ENCODE peak calls at places on chromosomes 13 and 19, in six cellular contexts. One of them, this sample, is unnamed.
A peak's percentile ranks its signal among the peaks of the same experiment; 100 is the strongest.

GRCh38 chr19:2266183-2266993 is 10.2 kb upstream of the JSRP1 start:
- DNase-seq in heart right ventricle: peak; percentile 88
- DNase-seq in activated effector memory CD4-positive, alpha-beta T cell treated with anti-CD3 and anti-CD28 coated beads, Interleukin-2, amount 50 U/mL, for 16 hours: no peak
- DNase-seq in GM23248: peak; percentile 95
- DNase-seq in HEK293T: no peak
- DNase-seq in psoas muscle: peak; percentile 89
- DNase-seq in this sample: peak; percentile 0

GRCh38 chr13:39132286-39132685 is 94.0 kb downstream of the NHLRC3 start:
- DNase-seq in heart right ventricle: no peak
- DNase-seq in activated effector memory CD4-positive, alpha-beta T cell treated with anti-CD3 and anti-CD28 coated beads, Interleukin-2, amount 50 U/mL, for 16 hours: no peak
- DNase-seq in GM23248: peak; percentile 11
- DNase-seq in HEK293T: no peak
- DNase-seq in psoas muscle: no peak
- DNase-seq in this sample: no peak

GRCh38 chr19:3670796-3671679 is 29.2 kb downstream of the PIP5K1C start:
- DNase-seq in heart right ventricle: peak; percentile 93
- DNase-seq in activated effector memory CD4-positive, alpha-beta T cell treated with anti-CD3 and anti-CD28 coated beads, Interleukin-2, amount 50 U/mL, for 16 hours: peak; percentile 74
- DNase-seq in GM23248: peak; percentile 85
- DNase-seq in HEK293T: no peak
- DNase-seq in psoas muscle: peak; percentile 85
- DNase-seq in this sample: peak; percentile 72

GRCh38 chr19:55406869-55407624 is 541 bp downstream of the UBE2S start:
- DNase-seq in heart right ventricle: no peak
- DNase-seq in activated effector memory CD4-positive, alpha-beta T cell treated with anti-CD3 and anti-CD28 coated beads, Interleukin-2, amount 50 U/mL, for 16 hours: peak; percentile 80
- DNase-seq in GM23248: peak; percentile 81
- DNase-seq in HEK293T: no peak
- DNase-seq in psoas muscle: peak; percentile 38
- DNase-seq in this sample: no peak

GRCh38 chr13:67554746-67555452 is 324.8 kb upstream of the PCDH9 start:
- DNase-seq in heart right ventricle: no peak
- DNase-seq in activated effector memory CD4-positive, alpha-beta T cell treated with anti-CD3 and anti-CD28 coated beads, Interleukin-2, amount 50 U/mL, for 16 hours: no peak
- DNase-seq in GM23248: no peak
- DNase-seq in HEK293T: no peak
- DNase-seq in psoas muscle: no peak
- DNase-seq in this sample: no peak

GRCh38 chr13:35455022-35455421 is 21.5 kb downstream of the MAB21L1 start:
- DNase-seq in heart right ventricle: no peak
- DNase-seq in activated effector memory CD4-positive, alpha-beta T cell treated with anti-CD3 and anti-CD28 coated beads, Interleukin-2, amount 50 U/mL, for 16 hours: no peak
- DNase-seq in GM23248: no peak
- DNase-seq in HEK293T: no peak
- DNase-seq in psoas muscle: no peak
- DNase-seq in this sample: no peak

GRCh38 chr13:95060120-95060519 is 241.1 kb downstream of the ABCC4 start:
- DNase-seq in heart right ventricle: no peak
- DNase-seq in activated effector memory CD4-positive, alpha-beta T cell treated with anti-CD3 and anti-CD28 coated beads, Interleukin-2, amount 50 U/mL, for 16 hours: no peak
- DNase-seq in GM23248: no peak
- DNase-seq in HEK293T: no peak
- DNase-seq in psoas muscle: no peak
- DNase-seq in this sample: no peak

GRCh38 chr13:64371045-64371444 is 2859.1 kb downstream of the PCDH9 start:
- DNase-seq in heart right ventricle: no peak
- DNase-seq in activated effector memory CD4-positive, alpha-beta T cell treated with anti-CD3 and anti-CD28 coated beads, Interleukin-2, amount 50 U/mL, for 16 hours: no peak
- DNase-seq in GM23248: no peak
- DNase-seq in HEK293T: no peak
- DNase-seq in psoas muscle: no peak
- DNase-seq in this sample: no peak

GRCh38 chr19:13262450-13262849 is 112.2 kb downstream of the IER2 start:
- DNase-seq in heart right ventricle: no peak
- DNase-seq in activated effector memory CD4-positive, alpha-beta T cell treated with anti-CD3 and anti-CD28 coated beads, Interleukin-2, amount 50 U/mL, for 16 hours: no peak
- DNase-seq in GM23248: peak; percentile 65
- DNase-seq in HEK293T: peak; percentile 52
- DNase-seq in psoas muscle: no peak
- DNase-seq in this sample: peak; percentile 50

GRCh38 chr13:87052731-87053130 is 618.4 kb upstream of the SLITRK5 start:
- DNase-seq in heart right ventricle: no peak
- DNase-seq in activated effector memory CD4-positive, alpha-beta T cell treated with anti-CD3 and anti-CD28 coated beads, Interleukin-2, amount 50 U/mL, for 16 hours: no peak
- DNase-seq in GM23248: peak; percentile 62
- DNase-seq in HEK293T: no peak
- DNase-seq in psoas muscle: no peak
- DNase-seq in this sample: no peak

GRCh38 chr13:27401210-27401609 is 23.2 kb upstream of the GTF3A start:
- DNase-seq in heart right ventricle: no peak
- DNase-seq in activated effector memory CD4-positive, alpha-beta T cell treated with anti-CD3 and anti-CD28 coated beads, Interleukin-2, amount 50 U/mL, for 16 hours: no peak
- DNase-seq in GM23248: peak; percentile 12
- DNase-seq in HEK293T: no peak
- DNase-seq in psoas muscle: no peak
- DNase-seq in this sample: no peak

GRCh38 chr19:48913114-48913513 is 13.0 kb downstream of the NUCB1 start:
- DNase-seq in heart right ventricle: no peak
- DNase-seq in activated effector memory CD4-positive, alpha-beta T cell treated with anti-CD3 and anti-CD28 coated beads, Interleukin-2, amount 50 U/mL, for 16 hours: no peak
- DNase-seq in GM23248: peak; percentile 22
- DNase-seq in HEK293T: no peak
- DNase-seq in psoas muscle: no peak
- DNase-seq in this sample: no peak

GRCh38 chr13:32031025-32031814 is at the start of gene FRY:
- DNase-seq in heart right ventricle: peak; percentile 70
- DNase-seq in activated effector memory CD4-positive, alpha-beta T cell treated with anti-CD3 and anti-CD28 coated beads, Interleukin-2, amount 50 U/mL, for 16 hours: peak; percentile 78
- DNase-seq in GM23248: peak; percentile 78
- DNase-seq in HEK293T: peak; percentile 46
- DNase-seq in psoas muscle: peak; percentile 74
- DNase-seq in this sample: peak; percentile 48

GRCh38 chr13:44853641-44854040 is 135.6 kb downstream of the NUFIP1 start:
- DNase-seq in heart right ventricle: no peak
- DNase-seq in activated effector memory CD4-positive, alpha-beta T cell treated with anti-CD3 and anti-CD28 coated beads, Interleukin-2, amount 50 U/mL, for 16 hours: no peak
- DNase-seq in GM23248: no peak
- DNase-seq in HEK293T: no peak
- DNase-seq in psoas muscle: no peak
- DNase-seq in this sample: no peak

GRCh38 chr13:113168211-113168610 is 9.8 kb downstream of the PROZ start:
- DNase-seq in heart right ventricle: no peak
- DNase-seq in activated effector memory CD4-positive, alpha-beta T cell treated with anti-CD3 and anti-CD28 coated beads, Interleukin-2, amount 50 U/mL, for 16 hours: no peak
- DNase-seq in GM23248: no peak
- DNase-seq in HEK293T: no peak
- DNase-seq in psoas muscle: no peak
- DNase-seq in this sample: no peak

GRCh38 chr19:9149976-9150375 is 9.8 kb downstream of the ZNF317 start:
- DNase-seq in heart right ventricle: no peak
- DNase-seq in activated effector memory CD4-positive, alpha-beta T cell treated with anti-CD3 and anti-CD28 coated beads, Interleukin-2, amount 50 U/mL, for 16 hours: no peak
- DNase-seq in GM23248: no peak
- DNase-seq in HEK293T: no peak
- DNase-seq in psoas muscle: no peak
- DNase-seq in this sample: no peak

GRCh38 chr13:110592670-110593069 is 22.7 kb upstream of the NAXD start:
- DNase-seq in heart right ventricle: no peak
- DNase-seq in activated effector memory CD4-positive, alpha-beta T cell treated with anti-CD3 and anti-CD28 coated beads, Interleukin-2, amount 50 U/mL, for 16 hours: peak; percentile 2
- DNase-seq in GM23248: peak; percentile 73
- DNase-seq in HEK293T: no peak
- DNase-seq in psoas muscle: no peak
- DNase-seq in this sample: no peak

This sample was measured in immature natural killer cell.